ENCODE peak calls at places on chromosomes 3 and 15, in nine cellular contexts. G is thoracic aorta; U is GM23338; Z is CD8-positive, alpha-beta T cell; F is brain microvascular endothelial cell; Y is foreskin keratinocyte; M is Peyer's patch; R is upper lobe of right lung; P is neural progenitor cell. W is an unnamed sample.

GRCh38 chr15:27028836-27029482 is 58.0 kb downstream of the GABRG3 start:
- DNase-seq in G (no peak), U (no peak), Z (no peak), F (no peak), Y (no peak), M (no peak), R (no peak), P (peak), W (no peak)

GRCh38 chr3:129022114-129022994 is 21.2 kb downstream of the EFCC1 start:
- DNase-seq in G (no peak), U (no peak), Z (no peak), F (no peak), Y (no peak), M (peak), R (peak), P (no peak), W (no peak)

GRCh38 chr15:50182233-50183013 is 427 bp downstream of the SLC27A2 start:
- DNase-seq in G (no peak), U (peak), Z (peak), F (no peak), Y (no peak), M (peak), R (peak), P (peak), W (peak)

GRCh38 chr15:27234593-27234992 is 263.6 kb downstream of the GABRG3 start:
- DNase-seq in G (no peak), U (no peak), Z (no peak), F (no peak), Y (no peak), M (no peak), R (no peak), P (no peak), W (no peak)

GRCh38 chr3:66989860-66990696 is 8.0 kb upstream of the KBTBD8 start:
- DNase-seq in G (no peak), U (peak), Z (no peak), F (no peak), Y (no peak), M (no peak), R (no peak), P (no peak), W (no peak)

GRCh38 chr3:31776016-31776415 is 205.0 kb downstream of the OSBPL10 start:
- DNase-seq in G (no peak), U (no peak), Z (no peak), F (no peak), Y (no peak), M (no peak), R (no peak), P (no peak), W (peak)

GRCh38 chr15:90400759-90401314 is 12.8 kb downstream of the IQGAP1 start:
- DNase-seq in G (no peak), U (peak), Z (peak), F (peak), Y (peak), M (peak), R (peak), P (peak), W (peak)

GRCh38 chr3:170639003-170639402 is 53.1 kb upstream of the SLC7A14 start:
- DNase-seq in G (no peak), U (no peak), Z (no peak), F (no peak), Y (no peak), M (no peak), R (no peak), P (no peak), W (no peak)

GRCh38 chr15:76533995-76534394 is 197.4 kb downstream of the ISL2 start:
- DNase-seq in G (no peak), U (no peak), Z (no peak), F (no peak), Y (no peak), M (no peak), R (no peak), P (no peak), W (no peak)

GRCh38 chr3:115975353-115975752 is 352.0 kb downstream of the GAP43 start:
- DNase-seq in G (no peak), U (no peak), Z (no peak), F (peak), Y (no peak), M (no peak), R (no peak), P (no peak), W (peak)

GRCh38 chr3:11465744-11466611 is 177.7 kb downstream of the VGLL4 start:
- DNase-seq in G (peak), U (no peak), Z (no peak), F (peak), Y (peak), M (no peak), R (no peak), P (no peak), W (no peak)

GRCh38 chr3:13214847-13215472 is 141.7 kb upstream of the IQSEC1 start:
- DNase-seq in G (no peak), U (no peak), Z (no peak), F (no peak), Y (no peak), M (no peak), R (no peak), P (no peak), W (no peak)

GRCh38 chr15:71328453-71328852 is 213.2 kb downstream of the THSD4 start:
- DNase-seq in G (no peak), U (no peak), Z (no peak), F (no peak), Y (no peak), M (no peak), R (no peak), P (no peak), W (no peak)

GRCh38 chr15:68149059-68149458 is 56.1 kb downstream of the CALML4 start:
- DNase-seq in G (no peak), U (peak), Z (no peak), F (peak), Y (peak), M (no peak), R (no peak), P (no peak), W (peak)

GRCh38 chr15:65081270-65081669 is 4.7 kb downstream of the KBTBD13 start:
- DNase-seq in G (no peak), U (no peak), Z (no peak), F (no peak), Y (no peak), M (no peak), R (no peak), P (no peak), W (no peak)

GRCh38 chr3:16482770-16483531 is 30.5 kb downstream of the RFTN1 start:
- DNase-seq in G (no peak), U (peak), Z (peak), F (no peak), Y (no peak), M (peak), R (peak), P (no peak), W (no peak)

GRCh38 chr3:56980798-56981390 is 79.6 kb upstream of the SPATA12 start:
- DNase-seq in G (peak), U (no peak), Z (no peak), F (peak), Y (peak), M (no peak), R (no peak), P (no peak), W (peak)

GRCh38 chr3:185920168-185920567 is 17.6 kb downstream of the TRA2B start:
- DNase-seq in G (no peak), U (no peak), Z (no peak), F (no peak), Y (no peak), M (no peak), R (no peak), P (no peak), W (no peak)

GRCh38 chr15:33022629-33023028 is 171.9 kb downstream of the FMN1 start:
- DNase-seq in G (no peak), U (peak), Z (no peak), F (peak), Y (peak), M (no peak), R (peak), P (peak), W (peak)

GRCh38 chr3:50154840-50155490 is at the start of gene SEMA3F:
- DNase-seq in G (no peak), U (peak), Z (peak), F (peak), Y (peak), M (peak), R (peak), P (peak), W (peak)

GRCh38 chr3:16382852-16383251 is 117.8 kb downstream of the OXNAD1 start:
- DNase-seq in G (no peak), U (no peak), Z (no peak), F (no peak), Y (no peak), M (no peak), R (no peak), P (no peak), W (no peak)

GRCh38 chr3:71537211-71537611 is 46.3 kb downstream of the FOXP1 start:
- DNase-seq in G (peak), U (no peak), Z (no peak), F (peak), Y (peak), M (no peak), R (no peak), P (no peak), W (peak)

GRCh38 chr15:38238311-38238710 is 14.3 kb upstream of the SPRED1 start:
- DNase-seq in G (no peak), U (no peak), Z (no peak), F (no peak), Y (no peak), M (no peak), R (no peak), P (no peak), W (no peak)

GRCh38 chr15:66803182-66803729 is 101.2 kb downstream of the SMAD6 start:
- DNase-seq in G (peak), U (peak), Z (no peak), F (peak), Y (peak), M (peak), R (peak), P (peak), W (peak)

GRCh38 chr15:59394166-59394661 is 21.5 kb upstream of the MYO1E start:
- DNase-seq in G (no peak), U (no peak), Z (no peak), F (no peak), Y (peak), M (no peak), R (no peak), P (no peak), W (no peak)

GRCh38 chr3:13851997-13852637 is 27.8 kb downstream of the WNT7A start:
- DNase-seq in G (no peak), U (no peak), Z (no peak), F (no peak), Y (peak), M (no peak), R (no peak), P (no peak), W (peak)

GRCh38 chr3:49721861-49722781 is 1.6 kb downstream of the GMPPB start:
- DNase-seq in G (no peak), U (no peak), Z (no peak), F (no peak), Y (no peak), M (no peak), R (peak), P (no peak), W (no peak)

GRCh38 chr3:49120096-49120437 is 556 bp downstream of the USP19 start:
- DNase-seq in G (no peak), U (peak), Z (peak), F (no peak), Y (no peak), M (no peak), R (no peak), P (no peak), W (no peak)

GRCh38 chr3:43872901-43873300 is 182.2 kb downstream of the ABHD5 start:
- DNase-seq in G (no peak), U (no peak), Z (no peak), F (peak), Y (peak), M (no peak), R (no peak), P (no peak), W (no peak)

GRCh38 chr3:129764090-129764489 is 129.4 kb downstream of the TMCC1 start:
- DNase-seq in G (no peak), U (no peak), Z (no peak), F (no peak), Y (no peak), M (no peak), R (no peak), P (no peak), W (no peak)

GRCh38 chr3:34005886-34006285 is 207.5 kb downstream of the PDCD6IP start:
- DNase-seq in G (no peak), U (no peak), Z (no peak), F (peak), Y (no peak), M (no peak), R (no peak), P (no peak), W (no peak)
- H3K27ac ChIP-seq in G (no peak), U (no peak), Z (no peak), F (peak), Y (no peak), M (no peak), R (no peak), P (no peak), W (no peak)

DNA sequence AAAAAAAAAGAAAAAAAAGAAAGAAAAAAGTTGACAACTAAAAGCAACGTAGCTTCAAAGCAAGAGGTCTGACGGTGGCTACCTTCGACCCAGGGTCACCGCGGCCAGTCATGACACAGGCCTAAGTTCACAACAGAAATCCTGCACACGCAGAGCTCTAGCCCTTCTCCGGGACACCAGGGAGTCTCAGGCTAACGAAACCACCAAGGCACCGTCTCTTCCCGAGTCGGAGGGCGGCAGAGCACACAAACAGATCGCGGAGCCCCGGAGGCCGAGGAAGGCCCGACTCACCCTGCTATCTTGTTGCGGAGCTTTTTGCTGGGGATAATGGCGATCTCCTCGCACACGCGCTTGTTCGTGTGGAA is 585 bp downstream of the RPS17 start:
- DNase-seq in G (no peak), U (no peak), Z (no peak), F (no peak), Y (no peak), M (peak), R (no peak), P (peak), W (no peak)
- TF ChIP-seq CTCF in G (no peak), U (no peak), Z (no peak), F (no peak), Y (no peak), M (no peak), R (no peak), P (no peak), W (no peak)

GRCh38 chr3:194272221-194272620 is 78.9 kb downstream of the CPN2 start:
- DNase-seq in G (no peak), U (no peak), Z (no peak), F (no peak), Y (no peak), M (no peak), R (peak), P (no peak), W (no peak)

GRCh38 chr3:194270627-194271458 is 80.3 kb downstream of the CPN2 start:
- DNase-seq in G (peak), U (no peak), Z (no peak), F (no peak), Y (no peak), M (peak), R (peak), P (peak), W (no peak)

GRCh38 chr3:194272861-194273266 is 78.3 kb downstream of the CPN2 start:
- DNase-seq in G (no peak), U (no peak), Z (no peak), F (no peak), Y (no peak), M (no peak), R (peak), P (no peak), W (no peak)

GRCh38 chr3:194269610-194270145 is 81.5 kb downstream of the CPN2 start:
- DNase-seq in G (peak), U (peak), Z (no peak), F (peak), Y (no peak), M (peak), R (peak), P (peak), W (no peak)

DNA sequence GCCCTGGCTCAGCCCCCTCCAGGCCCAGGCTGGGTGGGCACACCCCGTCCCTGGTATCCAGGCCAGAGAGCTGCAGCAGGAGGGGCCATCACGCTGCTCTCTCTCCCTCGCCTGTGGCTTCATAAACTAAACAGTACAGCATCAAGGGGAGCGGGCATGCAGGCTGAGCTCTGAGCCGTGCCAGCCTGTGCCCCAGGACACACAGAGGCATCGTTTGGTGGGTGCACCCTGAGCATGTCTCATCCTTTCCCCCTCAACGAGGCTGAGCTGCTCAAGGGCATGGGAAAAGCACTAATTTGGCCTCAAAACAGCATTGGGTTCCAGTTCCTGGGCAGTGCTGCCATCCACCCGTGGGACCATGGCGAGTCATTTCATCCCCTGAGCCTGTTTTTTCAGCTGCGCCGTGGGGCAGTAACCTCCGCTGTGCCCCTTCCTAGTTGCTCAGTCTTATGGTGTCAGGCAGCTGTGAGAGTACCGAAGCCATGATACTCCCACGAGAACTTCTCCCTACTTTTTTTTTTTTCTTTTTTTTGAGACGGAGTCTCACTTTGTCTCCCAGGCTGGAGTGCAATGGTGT is 79.6 kb downstream of the CPN2 start:
- DNase-seq in G (no peak), U (no peak), Z (no peak), F (no peak), Y (no peak), M (no peak), R (peak), P (no peak), W (no peak)
- H3K27ac ChIP-seq in G (peak), U (no peak), Z (no peak), F (no peak), Y (no peak), M (peak), R (peak), P (no peak), W (peak)

GRCh38 chr3:69094467-69095205 is 9.9 kb downstream of the ARL6IP5 start:
- DNase-seq in G (no peak), U (no peak), Z (no peak), F (peak), Y (no peak), M (no peak), R (no peak), P (no peak), W (no peak)
- TF ChIP-seq CTCF in G (no peak), U (no peak), Z (no peak), F (no peak), Y (no peak), M (no peak), R (no peak), P (no peak), W (no peak)

DNA sequence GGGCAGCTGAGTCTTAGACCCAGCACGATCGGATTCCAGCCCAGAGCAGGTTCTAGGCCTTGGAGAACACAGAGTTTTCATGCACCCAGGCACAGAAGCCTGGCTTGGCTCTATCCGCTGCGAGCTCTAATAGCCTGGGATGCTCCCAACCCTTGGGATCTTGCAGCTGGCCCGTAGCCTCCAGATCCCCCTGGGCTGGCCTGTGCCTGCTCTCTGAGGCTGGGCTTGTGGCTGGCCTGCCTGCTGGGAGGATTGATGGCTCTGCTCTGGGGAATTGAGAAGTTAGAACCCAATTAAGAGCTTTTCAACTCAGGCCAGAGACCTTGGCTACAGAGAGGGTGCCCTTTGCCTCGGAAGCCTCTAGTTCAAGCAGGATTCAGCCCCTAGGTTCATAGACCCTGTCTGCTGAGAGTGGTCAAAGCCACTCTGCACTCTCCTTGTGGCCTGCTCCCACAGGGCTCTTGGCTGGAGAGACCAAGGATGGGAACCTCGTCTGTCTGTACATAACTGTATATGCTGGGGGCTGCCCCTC is 64.4 kb downstream of the MAGEF1 start:
- DNase-seq in G (no peak), U (no peak), Z (no peak), F (no peak), Y (no peak), M (no peak), R (no peak), P (no peak), W (no peak)
- H3K27ac ChIP-seq in G (no peak), U (no peak), Z (no peak), F (no peak), Y (no peak), M (no peak), R (no peak), P (no peak), W (no peak)

GRCh38 chr15:85800460-85801123 is 5.9 kb upstream of the KLHL25 start:
- DNase-seq in G (peak), U (peak), Z (no peak), F (peak), Y (peak), M (peak), R (peak), P (no peak), W (peak)
- TF ChIP-seq CTCF in G (no peak), U (peak), Z (no peak), F (peak), Y (peak), M (peak), R (peak), P (no peak), W (peak)

W was measured in RWPE1.